ENCODE peak calls at places on chromosome 20, in nine cellular contexts. P is DMS53; X is cardiac muscle cell; R is heart left ventricle; C is amniotic stem cell; O is activated naive CD4-positive, alpha-beta T cell; H is T-helper 1 cell; N is upper lobe of left lung; L is B cell. W is an unnamed sample.

GRCh38 chr20:40293740-40294139 is 395.3 kb downstream of the MAFB start:
- DNase-seq in P (no peak), X (no peak), R (peak), C (no peak), O (no peak), H (no peak), N (no peak), L (no peak), W (no peak)

GRCh38 chr20:58553841-58554240 is 38.6 kb upstream of the APCDD1L start:
- DNase-seq in P (no peak), X (no peak), R (no peak), C (no peak), O (no peak), H (no peak), N (no peak), L (no peak), W (no peak)

GRCh38 chr20:46994341-46994740 is 99.7 kb downstream of the EYA2 start:
- DNase-seq in P (no peak), X (no peak), R (no peak), C (no peak), O (no peak), H (no peak), N (no peak), L (peak), W (no peak)

GRCh38 chr20:63968928-63969760 is 586 bp downstream of the ZNF512B start:
- DNase-seq in P (peak), X (peak), R (peak), C (no peak), O (peak), H (peak), N (peak), L (peak), W (no peak)

GRCh38 chr20:20548527-20549266 is 163.7 kb downstream of the RALGAPA2 start:
- DNase-seq in P (peak), X (no peak), R (no peak), C (no peak), O (no peak), H (no peak), N (no peak), L (no peak), W (no peak)

GRCh38 chr20:46990017-46990810 is 95.6 kb downstream of the EYA2 start:
- DNase-seq in P (no peak), X (no peak), R (no peak), C (no peak), O (no peak), H (no peak), N (no peak), L (no peak), W (no peak)

GRCh38 chr20:48129319-48129973 is 344.2 kb upstream of the SULF2 start:
- DNase-seq in P (no peak), X (no peak), R (no peak), C (no peak), O (no peak), H (no peak), N (no peak), L (no peak), W (no peak)

GRCh38 chr20:17969884-17970409 is 1.1 kb downstream of the MGME1 start:
- DNase-seq in P (peak), X (peak), R (peak), C (no peak), O (no peak), H (no peak), N (no peak), L (peak), W (no peak)

GRCh38 chr20:3559637-3560036 is 88.8 kb downstream of the ATRN start:
- DNase-seq in P (no peak), X (no peak), R (no peak), C (no peak), O (no peak), H (no peak), N (no peak), L (no peak), W (no peak)

GRCh38 chr20:53343433-53343832 is 250.2 kb downstream of the ZNF217 start:
- DNase-seq in P (no peak), X (no peak), R (no peak), C (no peak), O (no peak), H (no peak), N (no peak), L (no peak), W (no peak)

GRCh38 chr20:51070635-51071034 is 47.7 kb upstream of the KCNG1 start:
- DNase-seq in P (no peak), X (no peak), R (no peak), C (no peak), O (no peak), H (no peak), N (no peak), L (no peak), W (no peak)

GRCh38 chr20:4040283-4041179 is 25.2 kb upstream of the RNF24 start:
- DNase-seq in P (no peak), X (no peak), R (no peak), C (no peak), O (no peak), H (no peak), N (no peak), L (no peak), W (no peak)

GRCh38 chr20:17611540-17612286 is 41.8 kb downstream of the DSTN start:
- DNase-seq in P (peak), X (peak), R (no peak), C (no peak), O (no peak), H (no peak), N (peak), L (no peak), W (peak)

GRCh38 chr20:42179768-42180167 is 561.6 kb upstream of the CHD6 start:
- DNase-seq in P (peak), X (peak), R (no peak), C (no peak), O (no peak), H (no peak), N (no peak), L (no peak), W (no peak)

GRCh38 chr20:18276821-18277220 is 11.5 kb upstream of the ZNF133 start:
- DNase-seq in P (peak), X (peak), R (peak), C (peak), O (peak), H (peak), N (no peak), L (peak), W (peak)

GRCh38 chr20:47319517-47320252 is 36.8 kb downstream of the ZMYND8 start:
- DNase-seq in P (peak), X (peak), R (peak), C (peak), O (no peak), H (no peak), N (no peak), L (no peak), W (no peak)

GRCh38 chr20:49727473-49727872 is 13.8 kb upstream of the B4GALT5 start:
- DNase-seq in P (no peak), X (no peak), R (no peak), C (no peak), O (no peak), H (no peak), N (no peak), L (no peak), W (no peak)

GRCh38 chr20:42749548-42749947 is 440.2 kb downstream of the PTPRT start:
- DNase-seq in P (no peak), X (no peak), R (no peak), C (no peak), O (no peak), H (no peak), N (no peak), L (no peak), W (no peak)

GRCh38 chr20:52305843-52306242 is 114.3 kb upstream of the ZFP64 start:
- DNase-seq in P (no peak), X (no peak), R (no peak), C (no peak), O (peak), H (no peak), N (no peak), L (no peak), W (no peak)

GRCh38 chr20:62332421-62332820 is 29.6 kb downstream of the ADRM1 start:
- DNase-seq in P (no peak), X (no peak), R (no peak), C (no peak), O (no peak), H (no peak), N (peak), L (no peak), W (no peak)